ENCODE peak calls at places on chromosomes 6 and 20, in six cellular contexts. O is IMR-90, N is A549, Z is Peyer's patch, E is tibial nerve, B is AG09319. L is an unnamed sample.

GRCh38 chr6:103983860-103984259 is 875.9 kb downstream of the HACE1 start:
- DNase-seq in O (no peak), N (no peak), Z (no peak), E (no peak), B (no peak), L (no peak)

GRCh38 chr6:106927531-106928398 is 46.8 kb downstream of the CD24 start:
- DNase-seq in O (peak), N (peak), Z (no peak), E (no peak), B (no peak), L (no peak)

GRCh38 chr6:156107514-156108150 is 652.0 kb upstream of the NOX3 start:
- DNase-seq in O (no peak), N (no peak), Z (no peak), E (no peak), B (no peak), L (no peak)

GRCh38 chr6:56842602-56843475 is 112.1 kb upstream of the BEND6 start:
- DNase-seq in O (peak), N (peak), Z (no peak), E (no peak), B (no peak), L (no peak)

GRCh38 chr6:136656121-136656520 is 105.9 kb upstream of the MAP7 start:
- DNase-seq in O (no peak), N (no peak), Z (no peak), E (no peak), B (no peak), L (no peak)

GRCh38 chr6:155014137-155014536 is 19.0 kb downstream of the TIAM2 start:
- DNase-seq in O (no peak), N (no peak), Z (no peak), E (no peak), B (no peak), L (no peak)

GRCh38 chr20:3614509-3614908 is 48.7 kb downstream of the GFRA4 start:
- DNase-seq in O (peak), N (no peak), Z (no peak), E (no peak), B (no peak), L (no peak)

GRCh38 chr20:37266940-37267683 is 5.5 kb upstream of the GHRH start:
- DNase-seq in O (no peak), N (no peak), Z (no peak), E (no peak), B (no peak), L (no peak)

GRCh38 chr6:144055121-144055931 is 40.0 kb downstream of the SF3B5 start:
- DNase-seq in O (no peak), N (no peak), Z (peak), E (no peak), B (no peak), L (no peak)

DNA sequence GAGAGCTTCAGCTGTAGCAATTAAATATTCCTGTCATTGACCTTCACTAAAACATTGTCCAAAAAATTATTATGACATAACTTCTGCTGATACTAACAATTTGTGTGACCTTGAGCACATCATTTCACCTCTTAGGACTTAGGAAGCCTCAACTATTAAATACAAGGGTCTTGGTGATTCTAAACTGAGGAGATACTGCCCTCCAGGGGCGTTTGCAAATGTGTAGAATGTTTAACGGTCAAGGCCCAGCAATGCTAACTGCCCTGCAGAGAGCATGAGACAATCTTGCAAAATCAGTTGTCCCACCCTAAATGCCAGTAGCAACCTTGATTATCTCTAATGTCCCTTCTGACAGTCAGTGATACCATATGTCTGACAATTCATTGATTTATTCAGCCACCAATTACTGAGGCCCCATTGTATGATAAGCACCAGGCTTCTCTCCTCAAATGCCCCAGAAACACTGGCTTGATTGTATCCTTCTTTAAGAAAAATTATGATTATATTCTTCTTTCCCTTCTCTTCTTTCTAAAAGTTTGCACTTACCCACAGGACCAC is 284.1 kb upstream of the PLN start:
- DNase-seq in O (peak), N (peak), Z (no peak), E (no peak), B (no peak), L (no peak)
- TF ChIP-seq CTCF in O (peak), N (no peak), Z (no peak), E (no peak), B (no peak), L (no peak)

GRCh38 chr6:131063028-131063763 is at the start of gene EPB41L2:
- DNase-seq in O (peak), N (peak), Z (peak), E (peak), B (peak), L (peak)
- TF ChIP-seq CTCF in O (peak), N (no peak), Z (peak), E (peak), B (no peak), L (no peak)

GRCh38 chr20:49543071-49543857 is 24.7 kb downstream of the PTGIS start:
- DNase-seq in O (no peak), N (no peak), Z (no peak), E (no peak), B (no peak), L (no peak)

GRCh38 chr20:49548371-49548947 is 19.5 kb downstream of the PTGIS start:
- DNase-seq in O (no peak), N (no peak), Z (no peak), E (no peak), B (no peak), L (no peak)

GRCh38 chr20:49543858-49544437 is 24.0 kb downstream of the PTGIS start:
- DNase-seq in O (no peak), N (no peak), Z (no peak), E (no peak), B (no peak), L (no peak)

GRCh38 chr20:49544535-49544934 is 23.4 kb downstream of the PTGIS start:
- DNase-seq in O (no peak), N (no peak), Z (no peak), E (no peak), B (no peak), L (no peak)

GRCh38 chr20:49545572-49545971 is 22.4 kb downstream of the PTGIS start:
- DNase-seq in O (no peak), N (peak), Z (no peak), E (no peak), B (no peak), L (no peak)
- TF ChIP-seq CTCF in O (no peak), N (no peak), Z (no peak), E (no peak), B (peak), L (no peak)

GRCh38 chr6:153790048-153790447 is 249.0 kb upstream of the OPRM1 start:
- DNase-seq in O (peak), N (peak), Z (no peak), E (no peak), B (no peak), L (no peak)

GRCh38 chr6:153787341-153787606 is 251.8 kb upstream of the OPRM1 start:
- DNase-seq in O (no peak), N (no peak), Z (no peak), E (no peak), B (no peak), L (no peak)

DNA sequence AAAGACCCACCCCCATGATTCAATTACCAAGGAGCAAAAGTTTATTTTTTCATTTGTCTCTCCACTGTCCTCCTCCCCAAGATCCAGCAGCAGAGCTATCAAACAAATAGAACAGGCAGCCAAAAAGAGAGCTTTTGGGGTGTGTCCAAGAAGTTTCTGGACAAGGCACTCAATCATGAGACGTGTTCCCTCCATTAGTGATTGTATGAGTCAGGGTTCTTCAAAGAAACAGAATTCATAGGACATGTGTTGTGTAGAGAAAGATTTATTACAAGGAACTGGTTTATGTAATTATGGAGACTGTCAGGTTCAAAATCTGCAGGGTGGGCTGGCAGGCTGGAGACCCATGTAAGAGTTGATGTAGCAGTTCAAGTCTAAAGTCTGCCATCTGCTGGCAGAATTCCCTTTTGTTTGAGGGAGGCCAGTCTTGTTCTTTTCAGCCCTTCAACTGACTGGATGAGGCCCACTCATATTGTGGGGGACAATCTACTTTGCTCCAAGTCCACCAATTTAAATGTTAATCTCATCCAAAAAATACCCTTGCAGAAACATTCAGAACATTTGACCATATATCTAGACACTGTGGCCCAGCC is 248.1 kb upstream of the OPRM1 start:
- DNase-seq in O (no peak), N (peak), Z (no peak), E (no peak), B (no peak), L (no peak)
- TF ChIP-seq CTCF in O (no peak), N (peak), Z (no peak), E (no peak), B (no peak), L (no peak)

GRCh38 chr20:33262658-33263065 is 20.4 kb upstream of the BPIFB1 start:
- DNase-seq in O (peak), N (peak), Z (no peak), E (no peak), B (peak), L (no peak)
- TF ChIP-seq CTCF in O (peak), N (peak), Z (no peak), E (peak), B (peak), L (no peak)

GRCh38 chr6:90274481-90275030 is 22.1 kb downstream of the BACH2 start:
- DNase-seq in O (no peak), N (no peak), Z (peak), E (no peak), B (no peak), L (peak)
- TF ChIP-seq CTCF in O (no peak), N (no peak), Z (no peak), E (no peak), B (no peak), L (no peak)

DNA sequence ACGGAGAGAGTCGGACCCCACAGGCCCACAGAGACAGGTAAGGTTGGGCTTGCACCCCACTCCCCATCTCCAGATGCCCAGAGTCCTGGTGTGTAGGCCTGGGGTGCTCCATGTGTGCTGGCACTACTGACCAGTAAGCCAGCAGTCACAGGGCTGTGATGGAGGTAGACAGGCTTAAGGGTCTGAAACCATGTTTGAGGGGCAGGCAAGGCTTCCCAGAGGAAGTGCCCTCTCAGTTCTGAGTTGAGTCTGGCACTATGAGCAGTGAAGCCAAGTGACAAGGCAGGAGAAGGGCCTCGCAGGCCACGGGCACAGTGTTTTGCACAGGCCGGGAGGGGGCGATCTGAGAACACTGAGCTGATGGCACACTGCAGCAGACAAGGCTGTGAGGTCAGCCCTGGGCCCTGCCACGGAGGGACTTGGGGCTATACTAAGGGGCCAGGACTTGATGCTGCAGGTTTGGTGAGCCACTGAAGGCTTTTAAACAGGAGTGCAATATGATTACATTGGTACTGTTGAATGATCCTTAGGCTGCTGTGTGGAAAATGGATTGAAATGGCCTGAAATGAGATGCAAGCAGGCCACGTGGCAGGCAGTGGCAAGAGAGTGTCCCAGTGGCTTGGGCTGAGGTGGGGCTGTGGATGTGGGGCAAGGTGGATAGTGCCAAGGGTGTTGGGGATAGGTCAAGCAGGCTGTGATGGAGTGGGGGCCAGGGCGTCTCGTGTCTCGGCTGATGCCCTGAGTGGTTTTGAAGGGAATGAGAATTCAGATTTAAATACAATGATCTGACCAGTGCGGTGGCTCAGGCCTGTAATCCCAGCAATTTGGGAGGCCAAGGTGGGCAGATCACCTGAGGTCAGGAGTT is 20.3 kb downstream of the TTBK1 start:
- DNase-seq in O (peak), N (peak), Z (peak), E (no peak), B (peak), L (peak)
- TF ChIP-seq CTCF in O (peak), N (peak), Z (peak), E (peak), B (peak), L (peak)